ENCODE peak calls at places on chromosome 21, in nine cellular contexts. N is breast epithelium, H is uterus, A is foreskin fibroblast, Y is GM23338, L is sigmoid colon, I is AG04450, O is neural progenitor cell, F is mucosa of descending colon. P is an unnamed sample.

GRCh38 chr21:44294391-44295162 is 5.3 kb upstream of the PFKL start:
- DNase-seq in L (peak), I (no peak), F (peak), H (peak), O (no peak), N (no peak), Y (no peak), A (peak), P (no peak)

GRCh38 chr21:32578107-32578691 is 7.1 kb downstream of the TCP10L start:
- DNase-seq in O (peak), H (no peak), F (peak), A (no peak), L (no peak), I (no peak), N (no peak), Y (peak), P (no peak)

GRCh38 chr21:45631540-45631939 is 12.0 kb upstream of the PCBP3 start:
- DNase-seq in N (no peak), Y (no peak), A (no peak), L (no peak), O (no peak), I (no peak), H (no peak), F (no peak), P (no peak)

GRCh38 chr21:43939443-43940328 is 72.4 kb upstream of the TRAPPC10 start:
- DNase-seq in F (no peak), N (no peak), Y (no peak), A (no peak), H (no peak), I (no peak), O (no peak), L (no peak), P (no peak)

GRCh38 chr21:43299441-43300277 is 127.3 kb downstream of the SIK1 start:
- DNase-seq in N (no peak), Y (no peak), O (no peak), A (no peak), F (no peak), L (no peak), I (no peak), H (no peak), P (no peak)

GRCh38 chr21:32283001-32283400 is 4.2 kb upstream of the MIS18A start:
- DNase-seq in L (no peak), Y (no peak), H (no peak), F (no peak), I (no peak), O (no peak), N (no peak), A (no peak), P (no peak)

GRCh38 chr21:26934383-26934782 is 32.5 kb downstream of the ADAMTS5 start:
- DNase-seq in Y (no peak), N (no peak), H (no peak), L (no peak), I (no peak), F (no peak), A (no peak), O (no peak), P (no peak)

GRCh38 chr21:15826147-15826780 is 96.5 kb downstream of the USP25 start:
- DNase-seq in Y (peak), I (no peak), A (no peak), F (no peak), N (no peak), H (no peak), L (no peak), O (peak), P (no peak)

GRCh38 chr21:39799178-39799577 is 54.2 kb downstream of the IGSF5 start:
- DNase-seq in I (no peak), A (no peak), F (no peak), Y (no peak), L (no peak), N (no peak), O (no peak), H (no peak), P (no peak)

GRCh38 chr21:39003982-39004775 is 179.1 kb downstream of the PSMG1 start:
- DNase-seq in H (no peak), O (no peak), N (no peak), L (no peak), F (no peak), A (peak), I (no peak), Y (no peak), P (no peak)

GRCh38 chr21:24375201-24375600 is 1232.1 kb downstream of the MRPL39 start:
- DNase-seq in Y (peak), F (no peak), A (no peak), N (no peak), I (no peak), L (no peak), H (no peak), O (no peak), P (no peak)

GRCh38 chr21:29091032-29091431 is 17.6 kb upstream of the CCT8 start:
- DNase-seq in Y (no peak), L (no peak), N (no peak), I (peak), A (peak), F (no peak), H (no peak), O (no peak), P (no peak)

GRCh38 chr21:34926784-34927548 is 122.1 kb downstream of the RUNX1 start:
- DNase-seq in F (no peak), I (no peak), L (no peak), A (peak), H (no peak), Y (no peak), O (no peak), N (no peak), P (no peak)

DNA sequence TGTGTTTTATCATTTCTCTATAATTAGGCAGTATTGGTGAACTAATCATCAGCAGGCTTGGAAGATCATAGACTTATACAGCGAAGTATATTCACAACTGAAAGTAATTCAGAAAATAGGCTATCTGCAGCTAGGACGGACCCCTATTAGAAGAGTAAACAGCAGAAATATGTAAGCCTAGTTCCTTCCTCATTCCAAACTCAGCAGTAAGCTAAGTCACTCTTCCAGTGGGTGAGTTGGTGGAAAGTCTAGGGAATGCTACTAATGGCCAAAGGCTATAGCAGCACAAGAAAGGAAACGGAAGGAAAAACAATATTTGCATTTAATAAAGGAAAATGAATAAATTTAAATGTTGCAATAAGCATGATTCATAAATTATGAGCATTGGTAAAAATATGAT is 918.1 kb upstream of the TMPRSS15 start:
- DNase-seq in Y (peak), O (no peak), N (no peak), H (no peak), F (no peak), L (no peak), I (no peak), A (no peak), P (no peak)
- H3K4me3 ChIP-seq in Y (no peak), O (no peak), N (no peak), H (no peak), F (no peak), L (no peak), I (no peak), A (no peak), P (no peak)

GRCh38 chr21:41358193-41359166 is 3.3 kb upstream of the MX2 start:
- DNase-seq in N (peak), I (no peak), O (no peak), L (no peak), A (no peak), Y (no peak), F (no peak), H (no peak), P (no peak)

GRCh38 chr21:41360072-41360821 is 1.6 kb upstream of the MX2 start:
- DNase-seq in O (peak), F (peak), L (peak), Y (peak), I (peak), A (peak), H (peak), N (peak), P (no peak)

GRCh38 chr21:41361053-41361785 is 608 bp upstream of the MX2 start:
- DNase-seq in F (no peak), N (peak), A (no peak), I (no peak), L (no peak), H (no peak), O (no peak), Y (no peak), P (no peak)

GRCh38 chr21:41357546-41357945 is 4.3 kb upstream of the MX2 start:
- DNase-seq in L (no peak), O (no peak), N (peak), H (no peak), Y (no peak), F (no peak), I (no peak), A (no peak), P (no peak)

GRCh38 chr21:41359289-41359688 is 2.5 kb upstream of the MX2 start:
- DNase-seq in H (no peak), L (no peak), A (no peak), O (peak), N (peak), I (no peak), Y (peak), F (no peak), P (no peak)
- TF ChIP-seq CTCF in H (no peak), L (no peak), A (no peak), O (peak), N (no peak), I (no peak), Y (peak), F (no peak), P (no peak)

GRCh38 chr21:37278199-37278598 is 11.1 kb upstream of the VPS26C start:
- DNase-seq in A (no peak), O (no peak), F (no peak), N (no peak), I (no peak), L (no peak), Y (no peak), H (no peak), P (no peak)

GRCh38 chr21:37276377-37276776 is 9.2 kb upstream of the VPS26C start:
- DNase-seq in Y (no peak), F (no peak), H (no peak), O (no peak), A (no peak), I (no peak), N (no peak), L (no peak), P (no peak)

GRCh38 chr21:37281579-37281978 is 14.4 kb upstream of the VPS26C start:
- DNase-seq in F (no peak), H (no peak), I (no peak), L (no peak), Y (no peak), N (no peak), O (no peak), A (no peak), P (no peak)

DNA sequence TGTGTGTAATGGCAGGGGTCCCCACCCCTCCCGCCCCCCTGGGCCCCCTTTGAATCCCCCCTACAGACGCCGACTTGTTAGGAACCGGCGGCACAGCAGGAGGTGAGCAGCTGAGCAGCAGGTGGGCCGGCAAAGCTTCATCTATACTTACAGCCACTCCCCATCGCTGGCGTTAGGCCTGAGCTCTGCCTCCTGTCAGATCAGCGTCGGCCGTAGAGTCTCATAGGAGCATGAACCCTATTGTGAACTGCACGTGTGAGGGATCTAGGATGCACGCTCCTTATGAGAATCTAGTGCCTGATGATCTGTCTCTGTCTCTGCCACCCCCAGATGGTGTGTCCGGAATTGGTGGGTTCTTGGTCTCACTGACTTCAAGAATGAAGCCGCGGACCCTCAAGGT is 14.9 kb upstream of the VPS26C start:
- DNase-seq in O (peak), L (no peak), N (no peak), F (no peak), Y (peak), I (no peak), A (no peak), H (no peak), P (no peak)
- H3K4me3 ChIP-seq in O (no peak), L (no peak), N (no peak), F (no peak), Y (no peak), I (no peak), A (no peak), H (no peak), P (no peak)

DNA sequence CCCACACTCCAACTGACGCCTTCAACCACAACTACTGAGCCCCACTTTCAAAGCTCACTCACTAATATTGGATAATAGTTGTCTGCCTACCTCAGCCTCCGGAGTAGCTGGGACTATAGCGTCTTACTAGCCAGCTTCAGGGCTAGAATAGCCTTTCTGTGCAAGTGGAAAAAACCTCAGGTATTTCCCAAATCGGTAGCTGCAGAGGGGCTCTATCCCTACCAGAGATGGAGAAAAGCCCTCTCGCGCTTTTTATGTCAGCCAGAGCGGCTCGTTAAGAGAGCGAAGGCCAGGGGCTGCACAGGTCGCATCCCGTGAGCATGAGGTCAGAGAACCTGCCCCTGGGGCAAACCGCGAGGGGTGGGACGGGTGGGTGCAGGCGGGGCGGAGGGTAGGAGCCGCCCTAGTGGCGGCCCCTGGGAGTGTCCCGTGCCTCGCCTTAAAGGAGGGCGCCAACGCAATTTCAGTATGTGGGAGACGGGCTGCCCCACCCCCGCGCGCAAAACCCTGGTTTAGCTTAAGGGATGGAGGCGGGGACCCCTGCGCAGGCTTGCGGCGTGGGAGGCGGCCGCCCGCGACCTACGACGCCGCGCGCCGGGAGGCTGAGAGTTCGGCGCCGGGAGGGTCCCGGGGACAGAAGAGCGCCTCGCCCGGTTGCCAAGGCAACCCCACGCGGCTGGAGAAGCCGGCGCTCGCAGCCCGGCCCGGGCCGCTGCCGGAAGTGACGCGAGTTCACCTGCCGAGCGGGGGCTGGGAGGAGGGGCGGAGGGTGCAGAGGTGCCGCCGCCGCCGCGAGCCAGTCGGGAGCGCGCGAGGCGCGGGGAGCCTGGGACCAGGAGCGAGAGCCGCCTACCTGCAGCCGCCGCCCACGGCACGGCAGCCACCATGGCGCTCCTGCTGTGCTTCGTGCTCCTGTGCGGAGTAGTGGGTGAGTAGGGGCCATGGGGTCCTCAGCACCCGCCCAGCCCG is at the start of gene CXADR:
- DNase-seq in A (no peak), L (no peak), Y (peak), N (peak), F (peak), H (peak), O (peak), I (no peak), P (no peak)
- TF ChIP-seq CTCF in A (peak), L (no peak), Y (peak), N (peak), F (peak), H (peak), O (peak), I (peak), P (peak)